ENCODE peak calls at places on chromosomes 16 and 17, in ten cellular contexts. Y, D, F, I, M, S, G, Z, O and T are unnamed samples. For H3K4me1, the result is how much of the 10 kb centered on the place peaks cover.

GRCh38 chr16:11429113-11429512 is 83.9 kb downstream of the RMI2 start:
- DNase-seq in Y (no peak), D (no peak), F (no peak), I (no peak), M (no peak), S (no peak), G (no peak), Z (no peak), O (no peak), T (no peak)

GRCh38 chr17:51118330-51119195 is 2.1 kb downstream of the SPAG9 start:
- DNase-seq in Y (no peak), D (peak), F (no peak), I (peak), M (peak), S (no peak), G (no peak), Z (no peak), O (no peak), T (no peak)

GRCh38 chr17:70187383-70187782 is 18.1 kb downstream of the KCNJ2 start:
- DNase-seq in Y (no peak), D (no peak), F (no peak), I (no peak), M (no peak), S (no peak), G (no peak), Z (no peak), O (peak), T (no peak)

GRCh38 chr17:75898791-75899190 is 2.0 kb upstream of the TRIM65 start:
- DNase-seq in Y (no peak), D (no peak), F (no peak), I (no peak), M (peak), S (no peak), G (no peak), Z (no peak), O (no peak), T (no peak)

GRCh38 chr16:3065069-3065741 is at the start of gene IL32:
- DNase-seq in Y (peak), D (peak), F (peak), I (peak), M (peak), S (peak), G (no peak), Z (no peak), O (peak), T (peak)

GRCh38 chr16:51107742-51108141 is 43.3 kb downstream of the SALL1 start:
- DNase-seq in Y (no peak), D (no peak), F (no peak), I (no peak), M (no peak), S (no peak), G (no peak), Z (no peak), O (no peak), T (no peak)

GRCh38 chr17:79272666-79273219 is 198.1 kb downstream of the ENGASE start:
- DNase-seq in Y (no peak), D (no peak), F (no peak), I (no peak), M (no peak), S (no peak), G (no peak), Z (peak), O (peak), T (no peak)

GRCh38 chr17:67198131-67198530 is 46.9 kb downstream of the HELZ start:
- DNase-seq in Y (no peak), D (no peak), F (no peak), I (no peak), M (no peak), S (no peak), G (no peak), Z (no peak), O (no peak), T (no peak)

GRCh38 chr17:29243792-29244191 is 2.9 kb upstream of the CRYBA1 start:
- DNase-seq in Y (no peak), D (no peak), F (no peak), I (no peak), M (no peak), S (no peak), G (no peak), Z (no peak), O (peak), T (no peak)

GRCh38 chr17:30395398-30396022 is 16.8 kb downstream of the CPD start:
- DNase-seq in Y (no peak), D (no peak), F (no peak), I (no peak), M (no peak), S (no peak), G (no peak), Z (no peak), O (no peak), T (no peak)

DNA sequence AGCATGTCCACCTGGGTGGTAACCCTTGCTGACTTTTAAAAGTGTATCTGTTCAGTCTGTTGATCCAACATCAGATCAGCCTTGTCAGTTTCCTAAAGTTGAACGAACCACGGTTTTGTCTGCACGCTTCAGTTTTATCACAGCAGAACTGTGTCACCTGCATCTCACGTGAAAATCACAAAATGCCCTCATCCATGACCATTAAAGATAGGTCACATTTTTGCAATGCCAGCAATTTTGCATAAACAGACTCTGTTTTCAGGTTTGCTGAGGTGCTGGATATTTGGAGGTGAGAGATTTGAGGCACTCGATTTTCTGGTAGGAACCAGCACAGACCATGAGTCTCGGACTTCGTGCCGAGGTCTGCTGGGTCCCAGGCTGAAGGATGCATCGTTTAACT is 3.0 kb downstream of the METRNL start:
- DNase-seq in Y (no peak), D (no peak), F (no peak), I (no peak), M (no peak), S (no peak), G (no peak), Z (no peak), O (no peak), T (no peak)
- H3K4me1 ChIP-seq in Y (under half), D (under half), F (half or more), I (under half), M (under half), S (under half), G (under half), Z (under half), O (half or more), T (under half)

DNA sequence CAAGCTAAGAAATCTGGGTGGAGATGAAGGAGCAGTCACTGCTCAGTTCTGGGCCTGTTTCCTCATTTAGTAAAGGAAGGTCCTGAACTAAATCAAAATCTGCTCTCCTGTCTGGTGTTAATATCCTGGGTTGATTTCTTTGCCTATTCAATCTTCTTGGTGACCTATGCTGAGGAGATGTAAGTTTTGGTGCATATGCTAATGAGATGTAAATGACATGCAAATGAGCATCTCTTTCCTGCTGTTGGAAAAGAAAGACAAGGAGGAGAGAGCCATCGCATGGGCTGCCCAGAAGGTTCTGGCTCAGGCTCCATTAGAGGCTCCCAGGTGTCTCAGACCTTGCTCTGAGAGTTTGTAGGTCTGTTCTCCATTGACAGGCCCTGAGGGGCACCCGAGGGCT is 3.3 kb downstream of the ABI3 start:
- DNase-seq in Y (no peak), D (no peak), F (no peak), I (no peak), M (no peak), S (no peak), G (no peak), Z (no peak), O (no peak), T (no peak)
- H3K4me1 ChIP-seq in Y (under half), D (under half), F (half or more), I (half or more), M (under half), S (under half), G (under half), Z (under half), O (under half), T (half or more)

GRCh38 chr17:47652570-47652969 is 2.9 kb downstream of the KPNB1 start:
- DNase-seq in Y (no peak), D (no peak), F (no peak), I (no peak), M (no peak), S (no peak), G (no peak), Z (no peak), O (peak), T (no peak)
- H3K4me1 ChIP-seq in Y (under half), D (under half), F (half or more), I (half or more), M (under half), S (under half), G (under half), Z (under half), O (under half), T (half or more)

GRCh38 chr17:44327715-44328449 is 3.3 kb upstream of the SLC25A39 start:
- DNase-seq in Y (no peak), D (no peak), F (no peak), I (no peak), M (peak), S (no peak), G (no peak), Z (no peak), O (no peak), T (no peak)

GRCh38 chr17:44333371-44333770 is 8.7 kb upstream of the SLC25A39 start:
- DNase-seq in Y (no peak), D (peak), F (no peak), I (no peak), M (no peak), S (peak), G (no peak), Z (no peak), O (no peak), T (no peak)

GRCh38 chr17:44326867-44327444 is 2.3 kb upstream of the SLC25A39 start:
- DNase-seq in Y (peak), D (peak), F (peak), I (peak), M (peak), S (peak), G (peak), Z (no peak), O (peak), T (peak)

GRCh38 chr17:44334315-44335181 is 9.9 kb upstream of the SLC25A39 start:
- DNase-seq in Y (no peak), D (no peak), F (no peak), I (no peak), M (no peak), S (no peak), G (no peak), Z (no peak), O (peak), T (no peak)

DNA sequence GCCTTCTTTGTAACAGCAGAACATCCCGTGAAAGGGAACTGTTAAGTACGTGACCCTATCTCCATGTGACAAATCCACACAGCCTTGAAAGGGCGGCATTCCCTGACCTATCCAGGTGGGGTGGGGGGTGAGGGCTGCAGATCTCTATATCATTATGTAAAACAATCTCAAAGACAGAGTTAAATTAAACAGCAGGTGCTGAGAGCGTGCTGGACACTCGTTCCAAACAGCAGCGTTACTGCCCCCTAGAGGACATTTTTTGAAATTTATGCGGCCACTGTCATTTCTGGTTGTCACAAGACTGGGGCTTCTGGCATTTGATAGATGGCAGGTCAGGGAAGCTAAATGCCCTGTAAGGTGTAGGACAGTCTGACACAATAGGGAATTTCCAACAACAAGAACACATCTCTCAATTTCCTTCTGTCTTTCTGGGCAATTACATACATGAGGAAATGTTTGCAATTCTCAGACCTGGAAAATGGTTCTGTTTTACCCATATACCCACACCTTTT is 6.7 kb upstream of the SLC25A39 start:
- DNase-seq in Y (no peak), D (peak), F (peak), I (peak), M (no peak), S (peak), G (peak), Z (no peak), O (peak), T (peak)
- H3K4me1 ChIP-seq in Y (under half), D (under half), F (under half), I (under half), M (under half), S (under half), G (under half), Z (under half), O (under half), T (under half)

DNA sequence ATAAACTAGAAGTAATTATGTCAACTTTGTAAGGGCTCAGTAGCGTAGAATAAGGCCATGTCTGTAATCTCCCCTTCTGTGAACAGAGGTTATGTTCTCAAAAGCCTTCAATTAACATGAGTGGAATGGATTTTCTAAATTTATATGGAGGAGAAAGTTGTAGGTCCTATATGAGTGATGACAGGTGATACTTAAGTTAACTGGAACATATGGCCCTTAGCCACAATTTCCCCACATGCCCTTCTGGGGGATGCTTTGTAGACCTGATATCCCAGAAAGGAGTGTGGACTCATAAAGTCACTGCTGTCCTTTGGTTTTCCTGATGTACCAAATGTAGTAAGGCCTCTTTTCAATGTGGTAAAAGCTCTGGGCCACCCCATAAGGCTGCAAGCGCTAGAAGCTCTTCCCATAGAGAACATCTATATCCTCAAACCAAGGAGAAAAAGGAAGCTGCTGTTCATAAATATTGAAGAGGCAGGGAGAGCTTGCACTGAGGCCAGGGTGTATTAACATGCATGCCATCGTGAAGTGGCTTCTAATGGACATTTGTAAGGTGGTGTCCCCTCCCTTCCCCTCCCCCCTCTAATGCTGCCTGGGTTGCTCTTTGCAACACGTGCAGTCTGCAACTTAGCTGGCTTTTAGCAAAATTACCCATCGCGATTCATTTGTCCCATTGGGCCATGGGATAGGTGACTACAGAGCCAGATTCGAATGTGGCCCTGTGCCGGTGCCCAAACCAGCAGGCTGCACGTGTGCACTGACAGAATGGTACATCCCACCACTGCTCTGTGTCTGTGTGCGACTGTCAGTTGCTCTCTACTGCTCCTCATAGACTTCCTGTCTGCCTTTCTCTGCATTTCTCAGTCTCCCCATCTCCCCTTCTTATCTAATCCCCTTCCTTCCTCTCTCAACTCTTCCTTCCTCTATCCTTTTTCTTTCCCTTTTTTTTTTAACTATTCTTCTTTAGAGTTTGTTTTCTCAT is 269.0 kb downstream of the WWOX start:
- DNase-seq in Y (no peak), D (no peak), F (no peak), I (no peak), M (no peak), S (no peak), G (no peak), Z (no peak), O (no peak), T (no peak)
- H3K4me1 ChIP-seq in Y (under half), D (under half), F (under half), I (under half), M (under half), S (under half), G (under half), Z (under half), O (under half), T (under half)

GRCh38 chr16:27029525-27029924 is 37.2 kb upstream of the C16orf82 start:
- DNase-seq in Y (no peak), D (no peak), F (no peak), I (no peak), M (no peak), S (no peak), G (no peak), Z (no peak), O (no peak), T (no peak)

GRCh38 chr16:27028713-27029112 is 38.0 kb upstream of the C16orf82 start:
- DNase-seq in Y (no peak), D (no peak), F (no peak), I (no peak), M (no peak), S (no peak), G (no peak), Z (no peak), O (no peak), T (no peak)

DNA sequence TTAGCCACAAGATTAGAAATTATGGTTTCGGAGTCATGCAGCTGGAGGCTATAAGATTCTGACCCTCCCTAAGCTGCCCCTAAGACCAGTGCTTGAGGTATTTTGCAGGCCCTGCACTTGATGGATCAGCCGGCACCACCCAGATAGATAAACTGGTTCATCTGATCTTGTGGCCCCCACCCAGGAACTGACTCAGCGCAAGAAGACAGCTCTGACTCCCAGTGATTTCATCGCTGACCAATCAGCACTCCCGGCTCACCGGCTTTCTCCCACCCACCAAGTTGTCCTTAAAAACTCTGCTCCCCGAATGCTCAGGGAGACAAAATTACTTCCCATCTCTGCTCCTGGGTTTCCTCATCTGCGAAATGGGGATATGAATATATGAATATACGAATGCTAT is 33.4 kb upstream of the C16orf82 start:
- DNase-seq in Y (no peak), D (no peak), F (no peak), I (no peak), M (no peak), S (no peak), G (no peak), Z (no peak), O (no peak), T (no peak)
- H3K4me1 ChIP-seq in Y (under half), D (under half), F (under half), I (under half), M (under half), S (under half), G (under half), Z (under half), O (under half), T (under half)